ENCODE peak calls at places on chromosomes 6 and 20, in six cellular contexts. E is A549, L is HEK293T, Z is K562, K is IMR-90, W is HepG2. R is an unnamed sample.

GRCh38 chr6:7765575-7766325 is 39.9 kb downstream of the BMP6 start:
- DNase-seq in L (no peak), Z (no peak), K (peak), W (no peak), E (no peak), R (no peak)

GRCh38 chr6:92767101-92767500 is 652.3 kb downstream of the EPHA7 start:
- DNase-seq in K (no peak), L (no peak), E (no peak), W (no peak), Z (no peak), R (no peak)

GRCh38 chr6:110054664-110055386 is 76.7 kb downstream of the GPR6 start:
- DNase-seq in E (no peak), W (no peak), L (no peak), K (no peak), Z (no peak), R (no peak)

GRCh38 chr6:71414486-71414885 is 125.9 kb downstream of the OGFRL1 start:
- DNase-seq in L (no peak), K (no peak), W (no peak), E (no peak), Z (no peak), R (no peak)

GRCh38 chr6:101597711-101598110 is 204.2 kb downstream of the GRIK2 start:
- DNase-seq in E (no peak), W (no peak), K (peak), L (no peak), Z (no peak), R (no peak)

GRCh38 chr6:37077459-37078296 is 72.2 kb downstream of the FGD2 start:
- DNase-seq in L (no peak), Z (no peak), E (no peak), K (peak), W (no peak), R (no peak)

GRCh38 chr6:70371454-70372105 is 41.7 kb upstream of the FAM135A start:
- DNase-seq in E (peak), K (peak), W (peak), L (peak), Z (peak), R (no peak)

GRCh38 chr20:1894951-1895673 is at the start of gene SIRPA:
- DNase-seq in Z (peak), L (peak), W (no peak), K (peak), E (peak), R (no peak)

DNA sequence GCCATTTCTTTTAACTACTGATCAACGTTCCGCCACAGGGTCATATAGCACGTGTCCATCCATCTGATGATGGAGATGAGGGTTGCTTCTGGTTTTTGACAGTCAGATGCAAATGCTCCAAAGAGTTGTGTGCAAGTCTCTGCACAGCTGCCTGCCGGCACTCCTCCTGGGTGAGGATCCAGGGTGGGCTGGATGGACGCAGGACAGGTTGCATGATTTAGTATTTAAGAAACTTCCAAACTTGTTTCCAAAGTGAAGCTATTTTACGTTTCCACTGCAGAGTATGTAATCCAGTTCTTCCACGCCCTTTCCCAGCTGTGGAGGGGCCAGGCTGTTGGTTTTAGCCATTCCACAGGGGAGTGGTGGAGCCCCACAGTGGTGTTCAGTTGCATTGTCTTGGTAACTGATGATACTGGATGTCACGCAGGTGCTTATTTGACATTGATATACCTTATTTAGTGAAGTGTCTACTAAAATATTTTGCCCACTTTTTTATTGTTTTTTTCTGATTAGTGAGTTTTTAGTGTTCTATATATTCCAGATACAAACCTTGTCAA is 157.2 kb downstream of the THBS2 start:
- DNase-seq in L (no peak), K (no peak), W (no peak), E (no peak), Z (no peak), R (no peak)
- TF ChIP-seq BHLHE40 in L (no peak), K (no peak), W (no peak), E (no peak), Z (no peak), R (no peak)

GRCh38 chr6:122770835-122771601 is 8.5 kb upstream of the FABP7 start:
- DNase-seq in Z (no peak), K (no peak), W (peak), E (no peak), L (no peak), R (no peak)
- TF ChIP-seq BHLHE40 in Z (no peak), K (no peak), W (no peak), E (no peak), L (no peak), R (no peak)

GRCh38 chr6:89291256-89291819 is 23.8 kb downstream of the GABRR2 start:
- DNase-seq in W (peak), Z (no peak), E (no peak), K (no peak), L (no peak), R (no peak)
- TF ChIP-seq BHLHE40 in W (no peak), Z (no peak), E (no peak), K (no peak), L (no peak), R (no peak)

GRCh38 chr6:3249821-3250220 is 8.9 kb upstream of the PSMG4 start:
- DNase-seq in K (no peak), W (no peak), L (no peak), E (no peak), Z (no peak), R (no peak)
- TF ChIP-seq BHLHE40 in K (no peak), W (no peak), L (no peak), E (no peak), Z (no peak), R (no peak)

GRCh38 chr6:75205776-75206334 is at the start of gene COL12A1:
- DNase-seq in E (peak), W (no peak), Z (no peak), L (peak), K (peak), R (no peak)
- TF ChIP-seq BHLHE40 in E (no peak), W (no peak), Z (no peak), L (no peak), K (peak), R (no peak)

GRCh38 chr20:10524643-10525042 is 89.5 kb downstream of the SLX4IP start:
- DNase-seq in K (no peak), L (no peak), W (no peak), Z (no peak), E (peak), R (no peak)
- TF ChIP-seq BHLHE40 in K (no peak), L (no peak), W (no peak), Z (no peak), E (no peak), R (no peak)

GRCh38 chr6:83119742-83120300 is 52.4 kb downstream of the DOP1A start:
- DNase-seq in L (no peak), E (no peak), K (no peak), W (no peak), Z (no peak), R (no peak)

GRCh38 chr6:83113258-83113657 is 45.8 kb downstream of the DOP1A start:
- DNase-seq in E (no peak), K (peak), L (no peak), W (no peak), Z (no peak), R (no peak)

GRCh38 chr6:83114164-83114563 is 46.7 kb downstream of the DOP1A start:
- DNase-seq in E (no peak), W (no peak), L (no peak), Z (no peak), K (peak), R (no peak)

GRCh38 chr6:83117802-83118201 is 50.3 kb downstream of the DOP1A start:
- DNase-seq in E (no peak), W (no peak), K (no peak), Z (no peak), L (no peak), R (no peak)
- TF ChIP-seq BHLHE40 in E (no peak), W (no peak), K (no peak), Z (no peak), L (no peak), R (no peak)

DNA sequence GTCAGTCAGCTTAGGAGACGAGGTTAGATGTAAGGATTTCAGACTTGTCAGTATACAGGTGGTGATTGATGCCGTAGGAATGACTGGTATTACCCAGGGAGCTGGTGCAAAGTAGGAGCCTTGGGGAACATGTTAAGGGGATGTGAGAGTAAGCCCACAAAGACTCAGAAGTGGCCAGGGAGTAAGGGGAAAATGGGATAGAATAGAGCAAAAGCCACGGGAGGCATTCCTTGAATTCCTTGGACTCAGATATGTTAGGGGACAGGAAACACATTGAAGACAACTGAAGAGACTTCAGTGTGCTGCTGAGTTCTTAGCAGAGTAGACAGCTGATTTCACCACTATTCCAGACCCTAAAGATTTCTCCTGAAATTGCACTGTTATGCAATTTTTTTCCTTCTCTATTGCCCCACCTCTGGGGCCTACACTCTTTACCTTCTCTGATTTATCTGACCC is 1.2 kb upstream of the ACAT2 start:
- DNase-seq in Z (no peak), L (no peak), E (no peak), W (peak), K (peak), R (no peak)
- TF ChIP-seq BHLHE40 in Z (no peak), L (no peak), E (no peak), W (no peak), K (no peak), R (no peak)

R was measured in GM12878.